ENCODE peak calls at places on chromosomes 1 and 21, in four cellular contexts. D is K562, Y is HepG2, U is GM12878. N is an unnamed sample.

GRCh38 chr1:66553846-66554245 is 19.9 kb downstream of the SGIP1 start:
- DNase-seq in D (no peak), Y (no peak), U (no peak), N (no peak)

GRCh38 chr1:213123532-213123931 is 72.5 kb downstream of the RPS6KC1 start:
- DNase-seq in Y (peak; percentile 50), D (no peak), U (no peak), N (no peak)

GRCh38 chr1:152870831-152871730 is 7.0 kb upstream of the SMCP start:
- DNase-seq in U (no peak), Y (peak; percentile 20), D (peak; percentile 27), N (peak; percentile 60)

GRCh38 chr1:50929376-50929958 is 30.6 kb downstream of the FAF1 start:
- DNase-seq in U (no peak), D (no peak), Y (peak; percentile 47), N (peak; percentile 12)

GRCh38 chr1:178768423-178768822 is 43.4 kb downstream of the RALGPS2 start:
- DNase-seq in D (peak; percentile 62), Y (peak; percentile 20), U (no peak), N (peak; percentile 56)

GRCh38 chr1:235902638-235903542 is 36.2 kb upstream of the LYST start:
- DNase-seq in Y (no peak), D (no peak), U (no peak), N (no peak)

GRCh38 chr1:84603941-84604830 is 29.9 kb upstream of the CTBS start:
- DNase-seq in D (peak; percentile 40), Y (peak; percentile 85), U (no peak), N (peak; percentile 71)

GRCh38 chr1:67632811-67633478 is 52.1 kb upstream of the GADD45A start:
- DNase-seq in U (no peak), Y (no peak), D (no peak), N (no peak)

GRCh38 chr1:69929278-69930057 is 275.9 kb downstream of the LRRC40 start:
- DNase-seq in U (no peak), D (no peak), Y (no peak), N (no peak)

GRCh38 chr1:226863446-226863845 is 7.0 kb upstream of the PSEN2 start:
- DNase-seq in Y (no peak), U (no peak), D (no peak), N (no peak)

GRCh38 chr1:34131396-34132160 is 33.5 kb downstream of the CSMD2 start:
- DNase-seq in U (no peak), Y (no peak), D (no peak), N (no peak)

GRCh38 chr1:36438715-36439114 is 11.5 kb downstream of the OSCP1 start:
- DNase-seq in D (no peak), U (no peak), Y (no peak), N (no peak)

GRCh38 chr1:17892225-17892624 is 137.1 kb downstream of the ACTL8 start:
- DNase-seq in Y (no peak), U (no peak), D (no peak), N (no peak)

GRCh38 chr1:5891736-5892135 is 100.5 kb downstream of the NPHP4 start:
- DNase-seq in D (no peak), Y (no peak), U (no peak), N (no peak)

GRCh38 chr1:204723131-204723787 is 37.7 kb upstream of the LRRN2 start:
- DNase-seq in D (no peak), Y (no peak), U (no peak), N (no peak)

GRCh38 chr1:53669511-53670191 is 69.3 kb downstream of the GLIS1 start:
- DNase-seq in D (no peak), U (no peak), Y (no peak), N (no peak)

GRCh38 chr1:225878282-225878681 is 3.9 kb downstream of the TMEM63A start:
- DNase-seq in U (no peak), Y (peak; percentile 55), D (no peak), N (no peak)

GRCh38 chr1:118461154-118461553 is 276.1 kb upstream of the SPAG17 start:
- DNase-seq in D (no peak), Y (peak; percentile 1), U (no peak), N (peak; percentile 12)

GRCh38 chr1:91015794-91016550 is 5.9 kb downstream of the ZNF644 start:
- DNase-seq in D (no peak), Y (peak; percentile 90), U (no peak), N (no peak)

GRCh38 chr1:153345187-153346066 is 3.2 kb downstream of the PGLYRP4 start:
- DNase-seq in U (peak; percentile 51), D (no peak), Y (no peak), N (peak; percentile 6)

GRCh38 chr1:151130837-151131586 is 15.4 kb downstream of the SEMA6C start:
- DNase-seq in D (peak; percentile 13), U (peak; percentile 39), Y (no peak), N (no peak)

GRCh38 chr21:25708467-25709065 is 26.1 kb downstream of the ATP5PF start:
- DNase-seq in Y (peak; percentile 18), D (peak; percentile 56), U (no peak), N (peak; percentile 39)

GRCh38 chr1:167984886-167985489 is 48.1 kb upstream of the MPC2 start:
- DNase-seq in D (peak; percentile 32), Y (no peak), U (no peak), N (no peak)
- TF ChIP-seq TARDBP in D (peak; percentile 57), Y (no peak), U (no peak), N (no peak)

DNA sequence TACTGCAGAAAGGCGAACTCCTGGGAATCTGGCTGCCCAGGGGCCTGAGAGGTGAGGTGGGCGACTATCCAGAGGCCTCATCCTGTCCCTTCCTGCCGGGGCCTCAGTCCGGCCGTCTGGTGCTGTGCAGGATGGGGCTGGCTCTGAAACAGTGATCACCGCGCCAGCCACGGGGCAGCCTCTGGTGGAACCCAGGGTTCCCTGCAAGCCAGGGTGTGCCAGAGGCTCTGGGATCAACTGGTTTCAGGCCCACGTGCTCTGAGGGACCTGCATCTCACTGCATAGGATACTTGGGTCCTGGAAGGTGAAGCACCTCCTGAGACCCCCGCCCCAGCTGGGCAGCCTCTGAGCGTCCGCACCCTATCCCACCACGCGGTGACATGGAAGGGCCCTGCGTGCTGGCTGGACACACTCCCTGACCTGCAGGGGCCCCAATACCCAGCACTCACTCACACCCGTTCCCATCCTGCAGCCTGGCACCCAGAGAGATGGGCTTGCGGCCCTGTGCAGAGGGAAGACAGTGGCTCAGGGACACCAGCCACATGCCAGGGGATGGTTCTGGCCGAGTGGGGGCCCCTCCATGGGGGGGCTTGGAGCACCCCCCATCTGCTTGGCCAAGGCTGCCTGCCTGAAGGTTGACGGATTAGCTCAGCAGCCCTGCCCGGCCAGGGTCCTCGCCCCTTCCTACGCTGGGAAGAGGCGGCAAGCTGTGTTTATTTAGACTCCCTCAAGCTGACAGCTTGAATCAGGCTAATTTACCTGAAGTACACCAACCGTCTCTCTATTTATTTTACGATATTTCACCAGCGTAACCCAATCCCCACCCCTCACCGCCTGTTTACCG is 64.3 kb upstream of the TTC34 start:
- DNase-seq in U (no peak), Y (no peak), D (no peak), N (no peak)
- TF ChIP-seq TARDBP in U (no peak), Y (no peak), D (no peak), N (no peak)

GRCh38 chr1:110339040-110339426 is at the start of gene RBM15:
- DNase-seq in D (peak; percentile 93), U (peak; percentile 100), Y (peak; percentile 100), N (peak; percentile 96)
- TF ChIP-seq TARDBP in D (no peak), U (no peak), Y (no peak), N (no peak)

GRCh38 chr1:109634771-109635750 is 15.4 kb downstream of the AMPD2 start:
- DNase-seq in Y (no peak), U (no peak), D (no peak), N (no peak)
- TF ChIP-seq TARDBP in Y (no peak), U (no peak), D (no peak), N (no peak)

GRCh38 chr1:49229555-49229954 is 452.9 kb upstream of the BEND5 start:
- DNase-seq in U (no peak), Y (no peak), D (no peak), N (peak; percentile 11)
- TF ChIP-seq TARDBP in U (no peak), Y (no peak), D (no peak), N (no peak)